ENCODE peak calls at places on chromosomes 16 and 17, in eight cellular contexts. F, O, C, D, I, K, E and V are unnamed samples.

GRCh38 chr17:4186244-4186920 is 43.4 kb downstream of the CYB5D2 start:
- DNase-seq in F (no peak), I (no peak), K (no peak), E (no peak), D (no peak), C (no peak), O (peak), V (no peak)

GRCh38 chr16:79542196-79542859 is 58.2 kb downstream of the MAF start:
- DNase-seq in C (no peak), E (no peak), O (peak), K (no peak), D (no peak), F (no peak), I (no peak), V (no peak)

GRCh38 chr16:58518083-58518979 is 3.0 kb downstream of the SETD6 start:
- DNase-seq in K (no peak), E (no peak), O (no peak), D (no peak), I (no peak), F (no peak), C (no peak), V (no peak)

GRCh38 chr17:2510559-2510958 is 1.1 kb downstream of the METTL16 start:
- DNase-seq in O (no peak), C (no peak), I (no peak), D (no peak), F (no peak), K (no peak), E (no peak), V (no peak)

GRCh38 chr16:20334396-20334795 is 7.1 kb upstream of the GP2 start:
- DNase-seq in K (no peak), D (no peak), O (no peak), F (no peak), I (no peak), C (no peak), E (no peak), V (no peak)

GRCh38 chr16:79639576-79640311 is 39.2 kb upstream of the MAF start:
- DNase-seq in D (no peak), K (no peak), I (peak), O (no peak), F (no peak), E (no peak), C (no peak), V (no peak)

GRCh38 chr17:46917041-46917440 is 5.9 kb upstream of the GOSR2 start:
- DNase-seq in O (no peak), C (no peak), F (peak), D (no peak), I (no peak), E (no peak), K (no peak), V (no peak)

GRCh38 chr16:77037696-77038347 is 153.2 kb upstream of the MON1B start:
- DNase-seq in E (peak), D (no peak), K (no peak), F (no peak), C (no peak), O (no peak), I (no peak), V (no peak)